ENCODE peak calls at places on chromosomes 4 and X, in six cellular contexts. E is sigmoid colon, K is iPS DF 6.9, P is thoracic aorta, N is OCI-LY7, U is upper lobe of right lung. B is an unnamed sample.

GRCh38 chrX:30819080-30819479 is 70.0 kb downstream of the TAB3 start:
- DNase-seq in E (no peak), K (no peak), P (no peak), N (no peak), U (no peak), B (no peak)

GRCh38 chr4:41748788-41749445 is 392 bp upstream of the PHOX2B start:
- DNase-seq in E (no peak), K (no peak), P (no peak), N (no peak), U (no peak), B (no peak)

GRCh38 chrX:74450803-74451449 is 29.6 kb downstream of the SLC16A2 start:
- DNase-seq in E (no peak), K (no peak), P (peak; percentile 6), N (no peak), U (no peak), B (peak; percentile 59)

GRCh38 chrX:110103344-110103743 is 100.4 kb downstream of the TMEM164 start:
- DNase-seq in E (no peak), K (no peak), P (no peak), N (no peak), U (no peak), B (no peak)

GRCh38 chr4:3342182-3342854 is 49.5 kb downstream of the RGS12 start:
- DNase-seq in E (no peak), K (no peak), P (no peak), N (no peak), U (no peak), B (peak; percentile 90)

GRCh38 chr4:147790412-147790811 is 58.5 kb downstream of the ARHGAP10 start:
- DNase-seq in E (no peak), K (no peak), P (no peak), N (no peak), U (no peak), B (no peak)

GRCh38 chr4:140367738-140368137 is 5.7 kb upstream of the SCOC start:
- DNase-seq in E (no peak), K (no peak), P (no peak), N (no peak), U (no peak), B (peak; percentile 48)

GRCh38 chr4:6282247-6282646 is 12.6 kb downstream of the WFS1 start:
- DNase-seq in E (no peak), K (no peak), P (no peak), N (no peak), U (no peak), B (no peak)

GRCh38 chrX:13471269-13471668 is 98.1 kb upstream of the EGFL6 start:
- DNase-seq in E (no peak), K (no peak), P (no peak), N (no peak), U (no peak), B (no peak)

GRCh38 chr4:84852081-84852480 is 114.4 kb downstream of the WDFY3 start:
- DNase-seq in E (no peak), K (no peak), P (no peak), N (no peak), U (no peak), B (no peak)

GRCh38 chrX:72046447-72046846 is 85.3 kb downstream of the RTL5 start:
- DNase-seq in E (no peak), K (no peak), P (no peak), N (no peak), U (no peak), B (no peak)

GRCh38 chrX:115592997-115593734 is 32.2 kb downstream of the PLS3 start:
- DNase-seq in E (no peak), K (no peak), P (no peak), N (no peak), U (no peak), B (no peak)

GRCh38 chrX:133365886-133366611 is 49.2 kb downstream of the GPC4 start:
- DNase-seq in E (no peak), K (no peak), P (no peak), N (no peak), U (no peak), B (no peak)

GRCh38 chr4:1055721-1056590 is 44.5 kb downstream of the FGFRL1 start:
- DNase-seq in E (peak; percentile 66), K (no peak), P (no peak), N (peak; percentile 80), U (peak; percentile 69), B (no peak)

GRCh38 chr4:1207157-1207470 is 34.7 kb upstream of the SPON2 start:
- DNase-seq in E (peak; percentile 66), K (no peak), P (no peak), N (no peak), U (peak; percentile 58), B (no peak)

GRCh38 chr4:30720021-30720655 is at the start of gene PCDH7:
- DNase-seq in E (peak; percentile 77), K (no peak), P (no peak), N (no peak), U (no peak), B (no peak)

GRCh38 chrX:21374163-21374993 is at the start of gene CNKSR2:
- DNase-seq in E (peak; percentile 75), K (no peak), P (no peak), N (no peak), U (peak; percentile 76), B (no peak)

GRCh38 chr4:25650271-25650670 is 5.4 kb upstream of the SLC34A2 start:
- DNase-seq in E (no peak), K (no peak), P (no peak), N (no peak), U (no peak), B (no peak)

GRCh38 chr4:1176398-1177273 is 4.3 kb upstream of the SPON2 start:
- DNase-seq in E (no peak), K (no peak), P (no peak), N (no peak), U (no peak), B (no peak)

GRCh38 chr4:8015512-8015911 is 75.9 kb upstream of the AFAP1 start:
- DNase-seq in E (no peak), K (no peak), P (no peak), N (peak; percentile 3), U (no peak), B (no peak)

GRCh38 chrX:110082156-110082555 is 79.2 kb downstream of the TMEM164 start:
- DNase-seq in E (no peak), K (no peak), P (no peak), N (no peak), U (no peak), B (peak; percentile 36)

GRCh38 chrX:153381684-153382532 is 19.2 kb downstream of the PNMA6E start:
- DNase-seq in E (no peak), K (no peak), P (no peak), N (peak; percentile 64), U (no peak), B (no peak)

GRCh38 chr4:169099775-169100180 is 89.7 kb upstream of the CBR4 start:
- DNase-seq in E (peak; percentile 66), K (no peak), P (no peak), N (no peak), U (no peak), B (no peak)

GRCh38 chr4:79025170-79025569 is 85.9 kb upstream of the PAQR3 start:
- DNase-seq in E (no peak), K (no peak), P (no peak), N (no peak), U (no peak), B (no peak)

GRCh38 chrX:29617276-29617675 is 598.1 kb upstream of the MAGEB2 start:
- DNase-seq in E (no peak), K (no peak), P (no peak), N (no peak), U (no peak), B (peak; percentile 1)

GRCh38 chrX:37638047-37638446 is 47.5 kb upstream of the XK start:
- DNase-seq in E (no peak), K (no peak), P (no peak), N (no peak), U (no peak), B (no peak)

DNA sequence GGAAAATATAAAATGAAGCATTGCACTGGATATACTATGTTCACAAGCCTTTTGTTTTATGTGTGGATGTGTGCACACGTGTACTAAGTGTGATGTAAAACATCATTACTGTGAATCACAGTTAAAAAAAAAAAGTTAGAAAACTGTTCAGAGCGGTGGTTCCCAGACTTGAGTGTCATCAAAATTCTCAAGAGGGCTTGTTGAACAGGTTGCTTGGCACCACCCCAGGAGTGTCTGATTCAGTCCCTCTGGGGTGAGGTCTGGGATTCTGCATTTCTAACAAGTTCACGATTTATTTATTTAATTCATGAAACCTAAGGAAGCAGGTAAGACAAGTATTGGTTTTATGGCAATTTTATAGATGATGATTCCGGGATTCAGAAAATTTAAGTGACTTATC is 1.8 kb downstream of the CENPU start:
- DNase-seq in E (no peak), K (no peak), P (no peak), N (peak; percentile 14), U (no peak), B (no peak)
- H3K4me3 ChIP-seq in E (no peak overlapping the region), K (no peak overlapping the region), P (no peak overlapping the region), N (peak overlapping the region; percentile 94), U (no peak overlapping the region), B (no peak overlapping the region)

DNA sequence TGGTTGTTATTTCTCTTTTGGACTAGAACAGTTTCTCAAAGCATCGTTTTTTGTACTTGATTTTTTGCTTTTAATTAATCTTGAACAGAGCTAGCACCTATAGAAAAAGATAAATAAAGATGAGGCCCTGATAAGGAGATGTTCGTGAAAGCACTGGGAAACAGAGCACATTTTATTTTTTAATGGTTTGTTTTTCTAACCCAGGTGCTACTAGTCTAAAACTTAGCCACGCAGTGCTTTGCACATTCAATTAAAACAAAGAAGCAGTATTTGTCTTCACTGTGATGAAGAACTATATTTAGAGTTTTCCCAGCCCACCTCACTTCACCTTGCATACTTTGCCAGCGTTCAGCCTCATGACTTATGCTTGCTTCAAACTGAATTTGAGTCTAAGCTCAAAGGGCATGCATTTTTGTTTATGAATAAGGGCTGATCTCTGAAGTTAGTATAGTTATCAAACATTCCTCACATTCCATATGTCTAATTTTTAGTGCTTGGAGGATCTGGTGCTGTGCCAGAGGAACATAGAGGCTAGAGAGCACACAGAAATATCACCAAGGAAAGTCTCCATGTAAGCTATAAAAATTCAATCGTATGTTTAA is 76.7 kb downstream of the WWC2 start:
- DNase-seq in E (no peak), K (no peak), P (no peak), N (no peak), U (no peak), B (peak; percentile 59)
- H3K4me1 ChIP-seq in E (peaks cover 26% of the 10 kb centered on the region), K (peaks cover 13% of the 10 kb centered on the region), P (peaks cover 37% of the 10 kb centered on the region), N (no peaks in the 10 kb centered on the region), U (peaks cover 15% of the 10 kb centered on the region), B (peaks cover 55% of the 10 kb centered on the region)

GRCh38 chrX:134459683-134460004 is 321 bp upstream of the HPRT1 start:
- DNase-seq in E (no peak), K (peak; percentile 4), P (no peak), N (peak; percentile 12), U (no peak), B (no peak)
- H3K27ac ChIP-seq in E (peak overlapping the region; percentile 88), K (no peak overlapping the region), P (no peak overlapping the region), N (no peak overlapping the region), U (no peak overlapping the region), B (no peak overlapping the region)

GRCh38 chr4:173526724-173527102 is 3.3 kb downstream of the HAND2 start:
- DNase-seq in E (peak; percentile 53), K (no peak), P (no peak), N (no peak), U (no peak), B (no peak)

GRCh38 chr4:173527103-173527876 is 2.7 kb downstream of the HAND2 start:
- DNase-seq in E (peak; percentile 76), K (no peak), P (no peak), N (no peak), U (no peak), B (no peak)

GRCh38 chr4:173524218-173525117 is 5.6 kb downstream of the HAND2 start:
- DNase-seq in E (peak; percentile 80), K (no peak), P (no peak), N (no peak), U (no peak), B (no peak)

GRCh38 chr4:173525118-173526033 is 4.7 kb downstream of the HAND2 start:
- DNase-seq in E (peak; percentile 80), K (no peak), P (no peak), N (no peak), U (no peak), B (no peak)

GRCh38 chr4:173526034-173526482 is 4.0 kb downstream of the HAND2 start:
- DNase-seq in E (peak; percentile 63), K (no peak), P (no peak), N (no peak), U (no peak), B (no peak)
- H3K4me3 ChIP-seq in E (peak overlapping the region; percentile 94), K (no peak overlapping the region), P (peak overlapping the region; percentile 76), N (no peak overlapping the region), U (no peak overlapping the region), B (no peak overlapping the region)